ENCODE peak calls at places on chromosomes 2 and 18, in eight cellular contexts. One of them, this sample, is unnamed.

GRCh38 chr2:239093956-239094355 is 246.1 kb downstream of the TWIST2 start:
- DNase-seq in ascending aorta: no peak
- DNase-seq in heart right ventricle: no peak
- DNase-seq in T-cell: no peak
- DNase-seq in fibroblast of the aortic adventitia: no peak
- DNase-seq in C1 segment of cervical spinal cord: no peak
- DNase-seq in NCI-H146: no peak
- DNase-seq in fibroblast of the conjunctiva: no peak
- DNase-seq in this sample: no peak

GRCh38 chr2:45571940-45572339 is 39.1 kb downstream of the SRBD1 start:
- DNase-seq in fibroblast of the aortic adventitia: no peak
- DNase-seq in NCI-H146: no peak
- DNase-seq in ascending aorta: no peak
- DNase-seq in fibroblast of the conjunctiva: no peak
- DNase-seq in T-cell: no peak
- DNase-seq in heart right ventricle: no peak
- DNase-seq in C1 segment of cervical spinal cord: no peak
- DNase-seq in this sample: no peak

GRCh38 chr2:143161982-143162837 is 33.0 kb downstream of the ARHGAP15 start:
- DNase-seq in NCI-H146: peak; percentile 38
- DNase-seq in ascending aorta: no peak
- DNase-seq in fibroblast of the aortic adventitia: peak; percentile 47
- DNase-seq in T-cell: peak; percentile 57
- DNase-seq in heart right ventricle: peak; percentile 6
- DNase-seq in fibroblast of the conjunctiva: peak; percentile 45
- DNase-seq in C1 segment of cervical spinal cord: no peak
- DNase-seq in this sample: no peak

GRCh38 chr2:75238670-75239330 is 39.5 kb upstream of the TACR1 start:
- DNase-seq in ascending aorta: no peak
- DNase-seq in NCI-H146: no peak
- DNase-seq in C1 segment of cervical spinal cord: no peak
- DNase-seq in fibroblast of the conjunctiva: peak; percentile 29
- DNase-seq in T-cell: no peak
- DNase-seq in heart right ventricle: no peak
- DNase-seq in fibroblast of the aortic adventitia: peak; percentile 77
- DNase-seq in this sample: no peak

GRCh38 chr2:23843051-23843976 is 83.6 kb downstream of the ATAD2B start:
- DNase-seq in NCI-H146: no peak
- DNase-seq in fibroblast of the conjunctiva: no peak
- DNase-seq in C1 segment of cervical spinal cord: no peak
- DNase-seq in heart right ventricle: no peak
- DNase-seq in ascending aorta: no peak
- DNase-seq in T-cell: no peak
- DNase-seq in fibroblast of the aortic adventitia: peak; percentile 47
- DNase-seq in this sample: no peak

GRCh38 chr2:7584017-7584416 is 666.8 kb downstream of the RNF144A start:
- DNase-seq in NCI-H146: no peak
- DNase-seq in C1 segment of cervical spinal cord: no peak
- DNase-seq in T-cell: no peak
- DNase-seq in ascending aorta: no peak
- DNase-seq in fibroblast of the conjunctiva: no peak
- DNase-seq in heart right ventricle: no peak
- DNase-seq in fibroblast of the aortic adventitia: no peak
- DNase-seq in this sample: no peak

GRCh38 chr2:110124038-110124825 is 8.6 kb upstream of the MALL start:
- DNase-seq in C1 segment of cervical spinal cord: no peak
- DNase-seq in fibroblast of the aortic adventitia: no peak
- DNase-seq in heart right ventricle: no peak
- DNase-seq in fibroblast of the conjunctiva: no peak
- DNase-seq in T-cell: no peak
- DNase-seq in ascending aorta: no peak
- DNase-seq in NCI-H146: no peak
- DNase-seq in this sample: no peak

GRCh38 chr2:37779123-37779522 is 107.7 kb upstream of the CDC42EP3 start:
- DNase-seq in C1 segment of cervical spinal cord: no peak
- DNase-seq in heart right ventricle: no peak
- DNase-seq in ascending aorta: no peak
- DNase-seq in fibroblast of the aortic adventitia: no peak
- DNase-seq in T-cell: no peak
- DNase-seq in fibroblast of the conjunctiva: no peak
- DNase-seq in NCI-H146: no peak
- DNase-seq in this sample: no peak

GRCh38 chr2:40760071-40760666 is 308.3 kb upstream of the SLC8A1 start:
- DNase-seq in heart right ventricle: peak; percentile 38
- DNase-seq in fibroblast of the aortic adventitia: peak; percentile 63
- DNase-seq in C1 segment of cervical spinal cord: no peak
- DNase-seq in ascending aorta: no peak
- DNase-seq in T-cell: no peak
- DNase-seq in NCI-H146: peak; percentile 66
- DNase-seq in fibroblast of the conjunctiva: peak; percentile 23
- DNase-seq in this sample: no peak

GRCh38 chr2:144325086-144325485 is 194.8 kb downstream of the ZEB2 start:
- DNase-seq in fibroblast of the conjunctiva: no peak
- DNase-seq in T-cell: peak; percentile 5
- DNase-seq in heart right ventricle: no peak
- DNase-seq in C1 segment of cervical spinal cord: no peak
- DNase-seq in NCI-H146: no peak
- DNase-seq in ascending aorta: no peak
- DNase-seq in fibroblast of the aortic adventitia: no peak
- DNase-seq in this sample: no peak

GRCh38 chr2:120939595-120940318 is 204.1 kb downstream of the GLI2 start:
- DNase-seq in ascending aorta: no peak
- DNase-seq in heart right ventricle: no peak
- DNase-seq in fibroblast of the conjunctiva: peak; percentile 83
- DNase-seq in fibroblast of the aortic adventitia: peak; percentile 90
- DNase-seq in C1 segment of cervical spinal cord: no peak
- DNase-seq in NCI-H146: no peak
- DNase-seq in T-cell: no peak
- DNase-seq in this sample: no peak

GRCh38 chr18:47250415-47251046 is 929 bp downstream of the SKOR2 start:
- DNase-seq in C1 segment of cervical spinal cord: no peak
- DNase-seq in NCI-H146: no peak
- DNase-seq in heart right ventricle: no peak
- DNase-seq in fibroblast of the aortic adventitia: no peak
- DNase-seq in T-cell: no peak
- DNase-seq in ascending aorta: no peak
- DNase-seq in fibroblast of the conjunctiva: no peak
- DNase-seq in this sample: no peak

GRCh38 chr2:178804791-178805190 is 2.4 kb downstream of the TTN start:
- DNase-seq in NCI-H146: no peak
- DNase-seq in fibroblast of the conjunctiva: no peak
- DNase-seq in ascending aorta: no peak
- DNase-seq in fibroblast of the aortic adventitia: no peak
- DNase-seq in heart right ventricle: no peak
- DNase-seq in T-cell: no peak
- DNase-seq in C1 segment of cervical spinal cord: no peak
- DNase-seq in this sample: no peak

GRCh38 chr2:230203110-230203676 is 16.6 kb downstream of the SP110 start:
- DNase-seq in NCI-H146: no peak
- DNase-seq in fibroblast of the aortic adventitia: no peak
- DNase-seq in heart right ventricle: peak; percentile 41
- DNase-seq in T-cell: no peak
- DNase-seq in ascending aorta: no peak
- DNase-seq in C1 segment of cervical spinal cord: no peak
- DNase-seq in fibroblast of the conjunctiva: no peak
- DNase-seq in this sample: no peak

This sample was measured in tibial nerve.